ENCODE peak calls at places on chromosomes 6 and 20, in nine cellular contexts. F is activated naive CD8-positive, alpha-beta T cell treated with anti-CD3 and anti-CD28 coated beads, Interleukin-2, amount 50 U/mL, for 16 hours; B is left colon; T is foreskin fibroblast; S is ELR; E is hypothalamus; Z is uterus; I is ovary; W is left cardiac atrium. M is an unnamed sample.

GRCh38 chr6:151338816-151339215 is 52.5 kb downstream of the ZBTB2 start:
- DNase-seq in S (no peak), Z (no peak), T (no peak), I (no peak), B (no peak), F (no peak), W (no peak), E (no peak), M (no peak)

GRCh38 chr6:134517863-134518262 is 200.0 kb upstream of the SGK1 start:
- DNase-seq in Z (no peak), I (no peak), B (no peak), E (no peak), W (no peak), F (no peak), T (no peak), S (no peak), M (no peak)

GRCh38 chr6:38110407-38111025 is 291.0 kb downstream of the ZFAND3 start:
- DNase-seq in W (peak), F (no peak), Z (no peak), I (no peak), B (no peak), T (no peak), S (no peak), E (no peak), M (no peak)

GRCh38 chr6:37990762-37991525 is 171.4 kb downstream of the ZFAND3 start:
- DNase-seq in W (no peak), Z (no peak), T (peak), E (no peak), B (no peak), F (no peak), S (peak), I (no peak), M (no peak)

GRCh38 chr20:35271904-35272303 is 6.0 kb downstream of the MMP24OS start:
- DNase-seq in T (peak), E (no peak), S (peak), B (no peak), I (no peak), W (no peak), Z (no peak), F (no peak), M (no peak)

GRCh38 chr6:142276256-142276655 is 25.6 kb upstream of the ADGRG6 start:
- DNase-seq in B (no peak), S (no peak), F (no peak), T (no peak), W (no peak), Z (no peak), E (no peak), I (no peak), M (no peak)

GRCh38 chr6:12196326-12196936 is 93.7 kb upstream of the EDN1 start:
- DNase-seq in W (no peak), T (peak), B (no peak), S (peak), I (no peak), E (no peak), F (no peak), Z (no peak), M (peak)

GRCh38 chr6:7165002-7165735 is 57.4 kb downstream of the RREB1 start:
- DNase-seq in B (no peak), E (no peak), Z (no peak), T (no peak), I (peak), W (no peak), F (no peak), S (no peak), M (no peak)

GRCh38 chr6:91299544-91300491 is 712.9 kb upstream of the MAP3K7 start:
- DNase-seq in E (no peak), Z (no peak), S (no peak), W (no peak), F (no peak), B (peak), I (peak), T (no peak), M (no peak)

GRCh38 chr6:3373597-3374203 is 83.2 kb downstream of the SLC22A23 start:
- DNase-seq in B (no peak), Z (no peak), E (no peak), W (no peak), T (no peak), S (no peak), F (no peak), I (no peak), M (no peak)

GRCh38 chr20:52302736-52303135 is 111.2 kb upstream of the ZFP64 start:
- DNase-seq in F (no peak), S (no peak), B (no peak), I (no peak), Z (no peak), W (no peak), E (no peak), T (no peak), M (no peak)

GRCh38 chr20:58109126-58109880 is 119.2 kb downstream of the ANKRD60 start:
- DNase-seq in T (peak), F (no peak), S (peak), E (no peak), I (no peak), W (no peak), Z (no peak), B (no peak), M (peak)

GRCh38 chr20:48069626-48070025 is 284.3 kb upstream of the SULF2 start:
- DNase-seq in Z (no peak), F (no peak), W (no peak), T (no peak), I (no peak), S (no peak), E (no peak), B (no peak), M (no peak)

GRCh38 chr6:22214314-22214713 is 82.5 kb downstream of the PRL start:
- DNase-seq in T (no peak), W (no peak), B (no peak), S (no peak), I (no peak), E (no peak), Z (no peak), F (no peak), M (no peak)

GRCh38 chr6:133613231-133613630 is 275.7 kb upstream of the TCF21 start:
- DNase-seq in S (no peak), Z (no peak), E (no peak), B (no peak), I (no peak), F (no peak), T (no peak), W (no peak), M (no peak)

GRCh38 chr6:166798652-166799051 is 157.7 kb downstream of the RNASET2 start:
- DNase-seq in B (no peak), W (no peak), F (no peak), I (no peak), S (no peak), Z (no peak), T (no peak), E (no peak), M (no peak)

GRCh38 chr6:105184921-105185320 is 5.1 kb upstream of the POPDC3 start:
- DNase-seq in S (peak), F (no peak), B (no peak), T (no peak), E (no peak), I (no peak), W (no peak), Z (no peak), M (no peak)

GRCh38 chr6:148110925-148111324 is 231.7 kb upstream of the SASH1 start:
- DNase-seq in B (no peak), W (no peak), Z (no peak), S (no peak), F (no peak), E (no peak), T (no peak), I (no peak), M (no peak)

GRCh38 chr6:139443226-139444112 is 69.0 kb upstream of the CITED2 start:
- DNase-seq in W (no peak), Z (no peak), T (no peak), B (no peak), S (no peak), F (no peak), I (peak), E (no peak), M (no peak)

GRCh38 chr6:32627831-32628230 is 9.4 kb upstream of the HLA-DQA1 start:
- DNase-seq in E (no peak), I (no peak), S (peak), W (peak), F (no peak), T (no peak), B (no peak), Z (no peak), M (no peak)

GRCh38 chr6:170080169-170080827 is 210.6 kb downstream of the DLL1 start:
- DNase-seq in S (no peak), T (no peak), F (no peak), Z (peak), B (no peak), I (no peak), E (no peak), W (peak), M (no peak)

GRCh38 chr6:31094389-31094881 is 17.9 kb downstream of the C6orf15 start:
- DNase-seq in T (no peak), I (no peak), S (no peak), E (no peak), W (no peak), F (no peak), Z (no peak), B (no peak), M (peak)

GRCh38 chr20:22462975-22463914 is 121.1 kb downstream of the FOXA2 start:
- DNase-seq in F (no peak), E (no peak), I (no peak), Z (no peak), B (no peak), T (no peak), W (no peak), S (no peak), M (no peak)

GRCh38 chr6:69866351-69867074 is at the start of gene COL19A1:
- DNase-seq in E (no peak), I (no peak), W (no peak), S (peak), T (no peak), F (no peak), Z (no peak), B (no peak), M (no peak)

GRCh38 chr20:64244870-64245603 is 10.5 kb upstream of the PCMTD2 start:
- DNase-seq in S (no peak), B (peak), F (no peak), E (no peak), Z (peak), W (peak), I (no peak), T (no peak), M (no peak)

GRCh38 chr6:1336246-1336843 is 24.4 kb downstream of the FOXQ1 start:
- DNase-seq in I (no peak), W (no peak), T (no peak), S (peak), Z (no peak), F (no peak), E (no peak), B (no peak), M (peak)

GRCh38 chr20:5864428-5864827 is 85.9 kb downstream of the TRMT6 start:
- DNase-seq in I (no peak), E (no peak), F (no peak), T (no peak), S (no peak), Z (no peak), W (no peak), B (no peak), M (no peak)

GRCh38 chr20:48886811-48887210 is 34.7 kb upstream of the ARFGEF2 start:
- DNase-seq in S (no peak), F (no peak), E (no peak), Z (no peak), B (no peak), I (no peak), W (no peak), T (no peak), M (no peak)

GRCh38 chr6:31651602-31652191 is 764 bp downstream of the BAG6 start:
- DNase-seq in B (peak), F (no peak), T (peak), I (no peak), Z (no peak), W (peak), E (no peak), S (peak), M (peak)

GRCh38 chr6:131038612-131039344 is 24.3 kb downstream of the EPB41L2 start:
- DNase-seq in W (no peak), B (no peak), I (no peak), S (no peak), E (no peak), F (no peak), Z (no peak), T (no peak), M (no peak)

GRCh38 chr20:47784256-47784598 is 1.1 kb downstream of the SULF2 start:
- DNase-seq in Z (no peak), S (no peak), B (no peak), E (no peak), F (no peak), I (no peak), T (no peak), W (no peak), M (no peak)

GRCh38 chr6:162181741-162182401 is 545.7 kb downstream of the PRKN start:
- DNase-seq in S (peak), B (no peak), Z (no peak), T (no peak), F (no peak), W (no peak), E (no peak), I (no peak), M (no peak)

GRCh38 chr6:1554881-1555569 is 54.7 kb upstream of the FOXC1 start:
- DNase-seq in E (peak), W (peak), T (peak), Z (peak), S (peak), F (peak), I (peak), B (peak), M (no peak)

M was measured in LoVo.